ENCODE peak calls at places on chromosomes 11 and 22, in nine cellular contexts. One of them, this sample, is unnamed.

GRCh38 chr11:3127706-3128355 is 37.3 kb downstream of the OSBPL5 start:
- DNase-seq in Calu3: no peak
- DNase-seq in uterus: peak; percentile 18
- DNase-seq in dorsolateral prefrontal cortex: peak; percentile 38
- DNase-seq in AG04449: no peak
- DNase-seq in HCT116: no peak
- DNase-seq in stomach: no peak
- DNase-seq in coronary artery: no peak
- DNase-seq in Panc1: no peak
- DNase-seq in this sample: no peak

GRCh38 chr11:131977231-131977630 is 606.8 kb downstream of the NTM start:
- DNase-seq in stomach: no peak
- DNase-seq in uterus: no peak
- DNase-seq in coronary artery: no peak
- DNase-seq in Panc1: no peak
- DNase-seq in HCT116: no peak
- DNase-seq in AG04449: peak; percentile 47
- DNase-seq in dorsolateral prefrontal cortex: no peak
- DNase-seq in Calu3: no peak
- DNase-seq in this sample: no peak

GRCh38 chr11:73194034-73194507 is 24.0 kb upstream of the P2RY2 start:
- DNase-seq in Calu3: no peak
- DNase-seq in Panc1: no peak
- DNase-seq in stomach: no peak
- DNase-seq in uterus: no peak
- DNase-seq in dorsolateral prefrontal cortex: no peak
- DNase-seq in coronary artery: no peak
- DNase-seq in AG04449: no peak
- DNase-seq in HCT116: no peak
- DNase-seq in this sample: no peak

GRCh38 chr22:30324008-30324730 is 2.6 kb downstream of the TBC1D10A start:
- DNase-seq in uterus: no peak
- DNase-seq in Calu3: no peak
- DNase-seq in Panc1: no peak
- DNase-seq in dorsolateral prefrontal cortex: no peak
- DNase-seq in AG04449: no peak
- DNase-seq in stomach: no peak
- DNase-seq in HCT116: no peak
- DNase-seq in coronary artery: no peak
- DNase-seq in this sample: no peak

GRCh38 chr22:39517470-39517869 is 2.9 kb upstream of the ATF4 start:
- DNase-seq in coronary artery: no peak
- DNase-seq in stomach: no peak
- DNase-seq in HCT116: no peak
- DNase-seq in AG04449: no peak
- DNase-seq in Panc1: no peak
- DNase-seq in Calu3: no peak
- DNase-seq in dorsolateral prefrontal cortex: no peak
- DNase-seq in uterus: no peak
- DNase-seq in this sample: no peak

GRCh38 chr11:129428027-129428426 is 52.4 kb downstream of the BARX2 start:
- DNase-seq in dorsolateral prefrontal cortex: no peak
- DNase-seq in HCT116: no peak
- DNase-seq in coronary artery: no peak
- DNase-seq in uterus: no peak
- DNase-seq in Calu3: no peak
- DNase-seq in AG04449: no peak
- DNase-seq in stomach: no peak
- DNase-seq in Panc1: no peak
- DNase-seq in this sample: no peak

GRCh38 chr11:87712802-87713202 is 462.4 kb downstream of the RAB38 start:
- DNase-seq in uterus: no peak
- DNase-seq in stomach: no peak
- DNase-seq in HCT116: no peak
- DNase-seq in coronary artery: no peak
- DNase-seq in Panc1: no peak
- DNase-seq in dorsolateral prefrontal cortex: no peak
- DNase-seq in Calu3: no peak
- DNase-seq in AG04449: no peak
- DNase-seq in this sample: no peak

GRCh38 chr11:64090811-64091516 is 55.2 kb downstream of the FLRT1 start:
- DNase-seq in dorsolateral prefrontal cortex: no peak
- DNase-seq in uterus: no peak
- DNase-seq in AG04449: no peak
- DNase-seq in coronary artery: no peak
- DNase-seq in Panc1: no peak
- DNase-seq in Calu3: no peak
- DNase-seq in HCT116: no peak
- DNase-seq in stomach: no peak
- DNase-seq in this sample: no peak

GRCh38 chr22:25002241-25002985 is 49.9 kb downstream of the KIAA1671 start:
- DNase-seq in Panc1: no peak
- DNase-seq in coronary artery: no peak
- DNase-seq in Calu3: no peak
- DNase-seq in HCT116: no peak
- DNase-seq in stomach: no peak
- DNase-seq in AG04449: no peak
- DNase-seq in uterus: no peak
- DNase-seq in dorsolateral prefrontal cortex: no peak
- DNase-seq in this sample: no peak

GRCh38 chr11:117426297-117426685 is 98.6 kb downstream of the CEP164 start:
- DNase-seq in dorsolateral prefrontal cortex: peak; percentile 83
- DNase-seq in AG04449: no peak
- DNase-seq in Calu3: peak; percentile 67
- DNase-seq in uterus: peak; percentile 66
- DNase-seq in stomach: peak; percentile 60
- DNase-seq in HCT116: peak; percentile 21
- DNase-seq in coronary artery: no peak
- DNase-seq in Panc1: peak; percentile 55
- DNase-seq in this sample: peak; percentile 86
- TF ChIP-seq CTCF in dorsolateral prefrontal cortex: peak; percentile 96
- TF ChIP-seq CTCF in AG04449: peak; percentile 96
- TF ChIP-seq CTCF in Calu3: peak; percentile 87
- TF ChIP-seq CTCF in uterus: peak; percentile 87
- TF ChIP-seq CTCF in stomach: peak; percentile 86
- TF ChIP-seq CTCF in HCT116: peak; percentile 79
- TF ChIP-seq CTCF in coronary artery: peak; percentile 90
- TF ChIP-seq CTCF in Panc1: peak; percentile 100
- TF ChIP-seq CTCF in this sample: peak; percentile 96

GRCh38 chr11:44960200-44960845 is 9.6 kb upstream of the TP53I11 start:
- DNase-seq in Panc1: no peak
- DNase-seq in stomach: no peak
- DNase-seq in Calu3: no peak
- DNase-seq in uterus: no peak
- DNase-seq in AG04449: no peak
- DNase-seq in HCT116: no peak
- DNase-seq in coronary artery: no peak
- DNase-seq in dorsolateral prefrontal cortex: no peak
- DNase-seq in this sample: no peak

GRCh38 chr11:44957051-44957515 is 6.4 kb upstream of the TP53I11 start:
- DNase-seq in stomach: no peak
- DNase-seq in dorsolateral prefrontal cortex: no peak
- DNase-seq in Calu3: no peak
- DNase-seq in uterus: no peak
- DNase-seq in AG04449: no peak
- DNase-seq in Panc1: no peak
- DNase-seq in coronary artery: no peak
- DNase-seq in HCT116: no peak
- DNase-seq in this sample: no peak

GRCh38 chr11:44955019-44955738 is 4.5 kb upstream of the TP53I11 start:
- DNase-seq in uterus: peak; percentile 59
- DNase-seq in Panc1: no peak
- DNase-seq in dorsolateral prefrontal cortex: no peak
- DNase-seq in Calu3: peak; percentile 73
- DNase-seq in stomach: peak; percentile 55
- DNase-seq in AG04449: peak; percentile 23
- DNase-seq in HCT116: no peak
- DNase-seq in coronary artery: no peak
- DNase-seq in this sample: no peak

GRCh38 chr11:44959064-44959463 is 8.4 kb upstream of the TP53I11 start:
- DNase-seq in uterus: no peak
- DNase-seq in stomach: no peak
- DNase-seq in Panc1: no peak
- DNase-seq in coronary artery: no peak
- DNase-seq in Calu3: no peak
- DNase-seq in AG04449: no peak
- DNase-seq in dorsolateral prefrontal cortex: no peak
- DNase-seq in HCT116: no peak
- DNase-seq in this sample: no peak

DNA sequence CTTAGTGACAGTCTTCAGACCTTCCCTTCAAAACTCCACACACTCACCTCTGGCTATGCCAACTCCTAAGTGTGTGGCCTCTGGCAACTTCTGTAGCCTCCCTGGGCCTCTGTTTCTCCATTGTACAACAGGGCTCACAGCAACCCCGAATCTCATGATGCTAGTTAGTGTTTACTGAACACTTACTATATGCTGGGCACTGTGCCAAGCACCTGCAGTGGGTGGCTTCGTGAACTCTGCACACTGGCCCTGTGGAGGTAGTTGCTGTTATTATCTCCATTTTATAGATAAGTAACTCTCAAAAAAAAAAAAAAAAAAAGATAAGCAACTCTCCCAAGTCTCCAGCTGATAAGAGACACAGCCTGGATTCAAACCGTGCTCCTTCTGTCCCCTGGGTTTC is 7.5 kb upstream of the TP53I11 start:
- DNase-seq in AG04449: no peak
- DNase-seq in Calu3: no peak
- DNase-seq in dorsolateral prefrontal cortex: no peak
- DNase-seq in uterus: no peak
- DNase-seq in coronary artery: no peak
- DNase-seq in stomach: peak; percentile 71
- DNase-seq in HCT116: no peak
- DNase-seq in Panc1: no peak
- DNase-seq in this sample: no peak
- TF ChIP-seq CTCF in AG04449: no peak
- TF ChIP-seq CTCF in Calu3: no peak
- TF ChIP-seq CTCF in dorsolateral prefrontal cortex: no peak
- TF ChIP-seq CTCF in uterus: no peak
- TF ChIP-seq CTCF in coronary artery: no peak
- TF ChIP-seq CTCF in stomach: no peak
- TF ChIP-seq CTCF in HCT116: no peak
- TF ChIP-seq CTCF in Panc1: no peak
- TF ChIP-seq CTCF in this sample: no peak

DNA sequence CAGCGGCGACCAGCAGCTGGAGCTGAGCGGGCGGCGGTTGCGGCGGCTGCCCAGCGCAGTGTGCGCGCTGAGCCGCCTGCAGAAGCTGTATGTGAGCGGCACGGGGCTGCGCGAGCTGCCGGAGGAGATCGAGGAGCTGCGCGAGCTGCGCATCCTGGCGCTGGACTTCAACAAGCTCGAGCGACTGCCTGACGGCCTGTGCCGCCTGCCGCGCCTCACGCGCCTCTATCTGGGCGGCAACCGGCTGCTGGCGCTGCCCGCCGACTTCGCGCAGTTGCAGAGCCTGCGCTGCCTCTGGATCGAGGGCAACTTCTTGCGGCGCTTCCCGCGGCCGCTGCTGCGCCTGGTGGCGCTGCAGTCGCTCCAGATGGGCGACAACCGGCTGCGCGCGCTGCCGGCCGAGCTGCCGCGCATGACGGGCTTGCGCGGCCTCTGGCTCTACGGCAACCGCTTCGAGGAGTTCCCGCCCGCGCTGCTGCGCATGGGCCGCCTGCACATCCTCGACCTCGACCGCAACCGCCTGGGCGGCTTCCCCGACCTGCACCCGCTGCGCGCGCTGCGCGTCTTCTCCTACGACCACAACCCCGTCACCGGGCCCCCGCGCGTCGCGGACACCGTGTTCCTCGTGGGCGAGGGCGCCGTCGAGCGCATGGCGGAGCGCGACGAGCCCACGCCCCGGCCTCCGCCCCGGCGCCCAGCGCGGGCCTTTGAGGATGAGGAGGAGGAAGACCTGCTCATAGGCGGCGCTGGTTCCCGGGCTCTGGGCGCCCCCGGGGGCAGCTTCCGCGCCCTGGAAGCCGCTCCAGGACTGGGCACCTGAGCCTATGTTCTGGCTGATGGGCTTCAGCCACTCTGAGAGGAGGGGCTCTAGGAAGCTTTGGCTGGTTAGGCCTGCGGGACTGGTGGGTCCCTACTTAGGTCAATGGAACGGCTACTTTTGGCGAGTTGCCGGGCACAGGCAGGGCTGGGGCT is 795 bp downstream of the LRRC10B start:
- DNase-seq in uterus: no peak
- DNase-seq in stomach: peak; percentile 77
- DNase-seq in dorsolateral prefrontal cortex: peak; percentile 64
- DNase-seq in HCT116: peak; percentile 37
- DNase-seq in Panc1: no peak
- DNase-seq in coronary artery: no peak
- DNase-seq in AG04449: no peak
- DNase-seq in Calu3: peak; percentile 71
- DNase-seq in this sample: peak; percentile 86
- TF ChIP-seq CTCF in uterus: no peak
- TF ChIP-seq CTCF in stomach: peak; percentile 47
- TF ChIP-seq CTCF in dorsolateral prefrontal cortex: peak; percentile 44
- TF ChIP-seq CTCF in HCT116: no peak
- TF ChIP-seq CTCF in Panc1: peak; percentile 85
- TF ChIP-seq CTCF in coronary artery: no peak
- TF ChIP-seq CTCF in AG04449: peak; percentile 44
- TF ChIP-seq CTCF in Calu3: peak; percentile 41
- TF ChIP-seq CTCF in this sample: peak; percentile 19

GRCh38 chr11:15258433-15259350 is 144.0 kb downstream of the INSC start:
- DNase-seq in uterus: no peak
- DNase-seq in dorsolateral prefrontal cortex: no peak
- DNase-seq in AG04449: no peak
- DNase-seq in Panc1: no peak
- DNase-seq in coronary artery: no peak
- DNase-seq in stomach: no peak
- DNase-seq in Calu3: peak; percentile 40
- DNase-seq in HCT116: peak; percentile 51
- DNase-seq in this sample: no peak
- TF ChIP-seq CTCF in uterus: no peak
- TF ChIP-seq CTCF in dorsolateral prefrontal cortex: no peak
- TF ChIP-seq CTCF in AG04449: no peak
- TF ChIP-seq CTCF in Panc1: peak; percentile 19
- TF ChIP-seq CTCF in coronary artery: no peak
- TF ChIP-seq CTCF in stomach: no peak
- TF ChIP-seq CTCF in Calu3: no peak
- TF ChIP-seq CTCF in HCT116: peak; percentile 43
- TF ChIP-seq CTCF in this sample: no peak